ENCODE peak calls at places on chromosomes 12 and 14, in nine cellular contexts. One of them, this sample, is unnamed.

GRCh38 chr12:115640929-115641328 is 636.6 kb downstream of the MED13L start:
- DNase-seq in colonic mucosa: no peak
- DNase-seq in HCT116: no peak
- DNase-seq in CD8-positive, alpha-beta memory T cell: no peak
- DNase-seq in lower lobe of right lung: no peak
- DNase-seq in aorta: no peak
- DNase-seq in mesendoderm: no peak
- DNase-seq in IMR-90: peak
- DNase-seq in left ventricle myocardium inferior: no peak
- DNase-seq in this sample: peak

GRCh38 chr12:23504043-23504442 is 445.4 kb downstream of the SOX5 start:
- DNase-seq in colonic mucosa: no peak
- DNase-seq in HCT116: no peak
- DNase-seq in CD8-positive, alpha-beta memory T cell: no peak
- DNase-seq in lower lobe of right lung: no peak
- DNase-seq in aorta: no peak
- DNase-seq in mesendoderm: peak
- DNase-seq in IMR-90: no peak
- DNase-seq in left ventricle myocardium inferior: no peak
- DNase-seq in this sample: no peak

GRCh38 chr12:52358575-52359350 is 8.5 kb downstream of the KRT85 start:
- DNase-seq in colonic mucosa: no peak
- DNase-seq in HCT116: no peak
- DNase-seq in CD8-positive, alpha-beta memory T cell: peak
- DNase-seq in lower lobe of right lung: no peak
- DNase-seq in aorta: peak
- DNase-seq in mesendoderm: peak
- DNase-seq in IMR-90: no peak
- DNase-seq in left ventricle myocardium inferior: no peak
- DNase-seq in this sample: peak

GRCh38 chr14:80278293-80279037 is 67.2 kb upstream of the DIO2 start:
- DNase-seq in colonic mucosa: no peak
- DNase-seq in HCT116: no peak
- DNase-seq in CD8-positive, alpha-beta memory T cell: no peak
- DNase-seq in lower lobe of right lung: no peak
- DNase-seq in aorta: no peak
- DNase-seq in mesendoderm: no peak
- DNase-seq in IMR-90: peak
- DNase-seq in left ventricle myocardium inferior: peak
- DNase-seq in this sample: no peak

GRCh38 chr14:31937730-31938346 is 139.3 kb upstream of the ARHGAP5 start:
- DNase-seq in colonic mucosa: peak
- DNase-seq in HCT116: peak
- DNase-seq in CD8-positive, alpha-beta memory T cell: no peak
- DNase-seq in lower lobe of right lung: no peak
- DNase-seq in aorta: no peak
- DNase-seq in mesendoderm: peak
- DNase-seq in IMR-90: peak
- DNase-seq in left ventricle myocardium inferior: peak
- DNase-seq in this sample: peak

GRCh38 chr12:130792926-130793849 is 45.9 kb downstream of the STX2 start:
- DNase-seq in colonic mucosa: no peak
- DNase-seq in HCT116: no peak
- DNase-seq in CD8-positive, alpha-beta memory T cell: no peak
- DNase-seq in lower lobe of right lung: no peak
- DNase-seq in aorta: no peak
- DNase-seq in mesendoderm: no peak
- DNase-seq in IMR-90: no peak
- DNase-seq in left ventricle myocardium inferior: no peak
- DNase-seq in this sample: no peak

GRCh38 chr14:76191297-76191696 is 39.6 kb downstream of the GPATCH2L start:
- DNase-seq in colonic mucosa: no peak
- DNase-seq in HCT116: no peak
- DNase-seq in CD8-positive, alpha-beta memory T cell: no peak
- DNase-seq in lower lobe of right lung: no peak
- DNase-seq in aorta: no peak
- DNase-seq in mesendoderm: no peak
- DNase-seq in IMR-90: no peak
- DNase-seq in left ventricle myocardium inferior: no peak
- DNase-seq in this sample: no peak

GRCh38 chr12:75525263-75525662 is 13.9 kb upstream of the KRR1 start:
- DNase-seq in colonic mucosa: no peak
- DNase-seq in HCT116: no peak
- DNase-seq in CD8-positive, alpha-beta memory T cell: no peak
- DNase-seq in lower lobe of right lung: no peak
- DNase-seq in aorta: no peak
- DNase-seq in mesendoderm: no peak
- DNase-seq in IMR-90: peak
- DNase-seq in left ventricle myocardium inferior: no peak
- DNase-seq in this sample: no peak

GRCh38 chr12:85394809-85395208 is 114.8 kb downstream of the ALX1 start:
- DNase-seq in colonic mucosa: no peak
- DNase-seq in HCT116: no peak
- DNase-seq in CD8-positive, alpha-beta memory T cell: no peak
- DNase-seq in lower lobe of right lung: no peak
- DNase-seq in aorta: no peak
- DNase-seq in mesendoderm: no peak
- DNase-seq in IMR-90: no peak
- DNase-seq in left ventricle myocardium inferior: no peak
- DNase-seq in this sample: peak

GRCh38 chr14:90426663-90427062 is 29.8 kb downstream of the CALM1 start:
- DNase-seq in colonic mucosa: peak
- DNase-seq in HCT116: no peak
- DNase-seq in CD8-positive, alpha-beta memory T cell: no peak
- DNase-seq in lower lobe of right lung: no peak
- DNase-seq in aorta: peak
- DNase-seq in mesendoderm: no peak
- DNase-seq in IMR-90: no peak
- DNase-seq in left ventricle myocardium inferior: peak
- DNase-seq in this sample: no peak

GRCh38 chr14:68941820-68942219 is 37.3 kb downstream of the ACTN1 start:
- DNase-seq in colonic mucosa: no peak
- DNase-seq in HCT116: no peak
- DNase-seq in CD8-positive, alpha-beta memory T cell: no peak
- DNase-seq in lower lobe of right lung: no peak
- DNase-seq in aorta: peak
- DNase-seq in mesendoderm: peak
- DNase-seq in IMR-90: peak
- DNase-seq in left ventricle myocardium inferior: peak
- DNase-seq in this sample: peak

GRCh38 chr14:68940614-68941185 is 38.4 kb downstream of the ACTN1 start:
- DNase-seq in colonic mucosa: no peak
- DNase-seq in HCT116: no peak
- DNase-seq in CD8-positive, alpha-beta memory T cell: no peak
- DNase-seq in lower lobe of right lung: no peak
- DNase-seq in aorta: no peak
- DNase-seq in mesendoderm: no peak
- DNase-seq in IMR-90: no peak
- DNase-seq in left ventricle myocardium inferior: no peak
- DNase-seq in this sample: no peak

GRCh38 chr14:68939424-68939892 is 39.6 kb downstream of the ACTN1 start:
- DNase-seq in colonic mucosa: no peak
- DNase-seq in HCT116: no peak
- DNase-seq in CD8-positive, alpha-beta memory T cell: no peak
- DNase-seq in lower lobe of right lung: no peak
- DNase-seq in aorta: no peak
- DNase-seq in mesendoderm: no peak
- DNase-seq in IMR-90: no peak
- DNase-seq in left ventricle myocardium inferior: no peak
- DNase-seq in this sample: no peak

GRCh38 chr14:68938515-68939423 is 40.3 kb downstream of the ACTN1 start:
- DNase-seq in colonic mucosa: peak
- DNase-seq in HCT116: no peak
- DNase-seq in CD8-positive, alpha-beta memory T cell: no peak
- DNase-seq in lower lobe of right lung: no peak
- DNase-seq in aorta: no peak
- DNase-seq in mesendoderm: peak
- DNase-seq in IMR-90: peak
- DNase-seq in left ventricle myocardium inferior: peak
- DNase-seq in this sample: no peak

GRCh38 chr14:68939893-68940613 is 39.0 kb downstream of the ACTN1 start:
- DNase-seq in colonic mucosa: peak
- DNase-seq in HCT116: no peak
- DNase-seq in CD8-positive, alpha-beta memory T cell: no peak
- DNase-seq in lower lobe of right lung: no peak
- DNase-seq in aorta: peak
- DNase-seq in mesendoderm: peak
- DNase-seq in IMR-90: peak
- DNase-seq in left ventricle myocardium inferior: peak
- DNase-seq in this sample: peak
- H3K27ac ChIP-seq in colonic mucosa: peak
- H3K27ac ChIP-seq in HCT116: no peak
- H3K27ac ChIP-seq in CD8-positive, alpha-beta memory T cell: no peak
- H3K27ac ChIP-seq in lower lobe of right lung: peak
- H3K27ac ChIP-seq in aorta: peak
- H3K27ac ChIP-seq in mesendoderm: peak
- H3K27ac ChIP-seq in IMR-90: peak
- H3K27ac ChIP-seq in left ventricle myocardium inferior: peak
- H3K27ac ChIP-seq in this sample: no peak

DNA sequence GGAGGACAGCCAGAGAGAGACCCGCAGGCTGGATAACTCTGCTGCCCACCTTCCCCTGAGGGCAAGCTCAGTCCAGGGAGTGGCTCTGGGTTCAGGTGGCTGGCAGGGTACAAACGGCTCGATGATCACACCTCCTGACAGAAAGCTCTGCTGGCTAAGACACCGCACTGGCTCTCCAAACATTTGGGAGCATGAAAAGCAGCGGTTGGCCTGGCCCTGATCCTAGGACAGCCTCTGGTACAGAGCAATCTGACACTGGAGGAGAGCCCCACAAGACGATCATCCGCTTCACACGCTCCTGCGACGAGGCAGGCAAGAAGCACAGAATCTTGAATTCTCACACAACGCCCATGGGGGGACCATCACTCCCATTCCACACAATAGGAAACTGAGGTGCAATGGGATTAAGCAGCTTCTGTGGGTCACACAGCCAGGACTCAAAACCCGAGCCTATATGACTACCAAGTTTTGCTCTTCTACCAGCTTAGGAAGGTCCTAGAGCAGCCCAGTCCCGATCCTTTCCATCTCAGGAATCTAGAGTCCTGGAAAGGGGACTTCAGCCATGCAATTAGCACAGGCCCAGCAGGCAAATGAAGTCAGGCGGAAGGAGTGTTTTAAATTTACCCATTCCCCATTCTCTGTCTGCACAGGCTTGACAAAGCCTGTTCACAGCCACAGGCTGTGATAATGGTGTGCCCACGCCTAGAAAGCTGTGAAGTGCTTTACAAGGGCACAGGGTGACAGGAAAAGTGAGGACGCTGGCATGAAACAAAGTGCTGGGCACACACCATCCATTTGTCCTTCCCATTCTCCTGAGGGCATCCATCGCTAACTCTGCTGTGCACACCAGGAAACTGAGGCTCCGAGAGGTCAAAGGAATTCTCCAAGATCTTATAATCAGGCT is 79.2 kb downstream of the PITPNM2 start:
- DNase-seq in colonic mucosa: no peak
- DNase-seq in HCT116: no peak
- DNase-seq in CD8-positive, alpha-beta memory T cell: no peak
- DNase-seq in lower lobe of right lung: no peak
- DNase-seq in aorta: no peak
- DNase-seq in mesendoderm: no peak
- DNase-seq in IMR-90: no peak
- DNase-seq in left ventricle myocardium inferior: peak
- DNase-seq in this sample: no peak
- H3K27ac ChIP-seq in colonic mucosa: no peak
- H3K27ac ChIP-seq in HCT116: no peak
- H3K27ac ChIP-seq in CD8-positive, alpha-beta memory T cell: no peak
- H3K27ac ChIP-seq in lower lobe of right lung: no peak
- H3K27ac ChIP-seq in aorta: no peak
- H3K27ac ChIP-seq in mesendoderm: no peak
- H3K27ac ChIP-seq in IMR-90: no peak
- H3K27ac ChIP-seq in left ventricle myocardium inferior: peak
- H3K27ac ChIP-seq in this sample: no peak

GRCh38 chr14:96126339-96126770 is 78.3 kb upstream of the BDKRB2 start:
- DNase-seq in colonic mucosa: peak
- DNase-seq in HCT116: no peak
- DNase-seq in CD8-positive, alpha-beta memory T cell: peak
- DNase-seq in lower lobe of right lung: no peak
- DNase-seq in aorta: no peak
- DNase-seq in mesendoderm: no peak
- DNase-seq in IMR-90: peak
- DNase-seq in left ventricle myocardium inferior: no peak
- DNase-seq in this sample: no peak
- H3K27ac ChIP-seq in colonic mucosa: no peak
- H3K27ac ChIP-seq in HCT116: no peak
- H3K27ac ChIP-seq in CD8-positive, alpha-beta memory T cell: peak
- H3K27ac ChIP-seq in lower lobe of right lung: no peak
- H3K27ac ChIP-seq in aorta: no peak
- H3K27ac ChIP-seq in mesendoderm: no peak
- H3K27ac ChIP-seq in IMR-90: peak
- H3K27ac ChIP-seq in left ventricle myocardium inferior: no peak
- H3K27ac ChIP-seq in this sample: no peak

GRCh38 chr12:94560416-94561221 is 89.7 kb downstream of the TMCC3 start:
- DNase-seq in colonic mucosa: peak
- DNase-seq in HCT116: peak
- DNase-seq in CD8-positive, alpha-beta memory T cell: no peak
- DNase-seq in lower lobe of right lung: no peak
- DNase-seq in aorta: no peak
- DNase-seq in mesendoderm: peak
- DNase-seq in IMR-90: peak
- DNase-seq in left ventricle myocardium inferior: no peak
- DNase-seq in this sample: peak

GRCh38 chr12:94561943-94562411 is 88.4 kb downstream of the TMCC3 start:
- DNase-seq in colonic mucosa: no peak
- DNase-seq in HCT116: no peak
- DNase-seq in CD8-positive, alpha-beta memory T cell: no peak
- DNase-seq in lower lobe of right lung: no peak
- DNase-seq in aorta: no peak
- DNase-seq in mesendoderm: no peak
- DNase-seq in IMR-90: no peak
- DNase-seq in left ventricle myocardium inferior: peak
- DNase-seq in this sample: peak

GRCh38 chr12:94557896-94558295 is 92.5 kb downstream of the TMCC3 start:
- DNase-seq in colonic mucosa: peak
- DNase-seq in HCT116: no peak
- DNase-seq in CD8-positive, alpha-beta memory T cell: no peak
- DNase-seq in lower lobe of right lung: no peak
- DNase-seq in aorta: no peak
- DNase-seq in mesendoderm: no peak
- DNase-seq in IMR-90: no peak
- DNase-seq in left ventricle myocardium inferior: no peak
- DNase-seq in this sample: no peak

GRCh38 chr12:94555687-94556086 is 94.7 kb downstream of the TMCC3 start:
- DNase-seq in colonic mucosa: no peak
- DNase-seq in HCT116: no peak
- DNase-seq in CD8-positive, alpha-beta memory T cell: no peak
- DNase-seq in lower lobe of right lung: no peak
- DNase-seq in aorta: no peak
- DNase-seq in mesendoderm: no peak
- DNase-seq in IMR-90: no peak
- DNase-seq in left ventricle myocardium inferior: no peak
- DNase-seq in this sample: no peak

DNA sequence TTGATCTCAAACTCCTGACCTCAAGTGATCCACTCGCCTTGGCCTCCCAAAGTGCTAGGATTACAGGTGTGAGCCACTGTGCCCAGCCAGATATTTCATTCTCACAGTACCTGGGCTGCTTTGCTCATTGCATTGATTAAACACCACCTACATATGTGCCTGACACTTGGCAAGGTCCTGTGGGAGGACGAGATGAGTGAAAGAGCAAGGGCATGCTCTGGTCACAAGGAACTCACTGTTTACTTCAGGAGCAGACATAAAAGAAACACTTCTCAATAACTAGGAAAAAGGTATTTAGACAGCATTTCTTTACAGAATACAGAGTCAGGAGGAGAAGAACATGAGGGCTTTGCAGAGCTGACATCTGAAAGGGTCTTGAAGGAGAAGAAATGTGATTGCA is 91.7 kb downstream of the TMCC3 start:
- DNase-seq in colonic mucosa: no peak
- DNase-seq in HCT116: no peak
- DNase-seq in CD8-positive, alpha-beta memory T cell: no peak
- DNase-seq in lower lobe of right lung: no peak
- DNase-seq in aorta: no peak
- DNase-seq in mesendoderm: no peak
- DNase-seq in IMR-90: no peak
- DNase-seq in left ventricle myocardium inferior: no peak
- DNase-seq in this sample: no peak
- H3K27ac ChIP-seq in colonic mucosa: peak
- H3K27ac ChIP-seq in HCT116: no peak
- H3K27ac ChIP-seq in CD8-positive, alpha-beta memory T cell: no peak
- H3K27ac ChIP-seq in lower lobe of right lung: no peak
- H3K27ac ChIP-seq in aorta: no peak
- H3K27ac ChIP-seq in mesendoderm: no peak
- H3K27ac ChIP-seq in IMR-90: no peak
- H3K27ac ChIP-seq in left ventricle myocardium inferior: no peak
- H3K27ac ChIP-seq in this sample: no peak